ENCODE peak calls at places on chromosomes 12 and 14, in nine cellular contexts. One of them, this sample, is unnamed.
A peak's percentile ranks its signal among the peaks of the same experiment; 100 is the strongest.

GRCh38 chr12:79001404-79001803 is 136.8 kb downstream of the SYT1 start:
- DNase-seq in stomach: no peak
- DNase-seq in aorta: no peak
- DNase-seq in IMR-90: no peak
- DNase-seq in tibial nerve: no peak
- DNase-seq in heart right ventricle: no peak
- DNase-seq in ovary: no peak
- DNase-seq in heart left ventricle: no peak
- DNase-seq in tibial artery: no peak
- DNase-seq in this sample: no peak

GRCh38 chr14:37559386-37559785 is 35.7 kb downstream of the FOXA1 start:
- DNase-seq in stomach: no peak
- DNase-seq in aorta: no peak
- DNase-seq in IMR-90: peak; percentile 23
- DNase-seq in tibial nerve: no peak
- DNase-seq in heart right ventricle: no peak
- DNase-seq in ovary: no peak
- DNase-seq in heart left ventricle: no peak
- DNase-seq in tibial artery: no peak
- DNase-seq in this sample: no peak

GRCh38 chr14:94582199-94582750 is 1.0 kb downstream of the SERPINA5 start:
- DNase-seq in stomach: peak; percentile 46
- DNase-seq in aorta: no peak
- DNase-seq in IMR-90: no peak
- DNase-seq in tibial nerve: no peak
- DNase-seq in heart right ventricle: no peak
- DNase-seq in ovary: peak; percentile 68
- DNase-seq in heart left ventricle: no peak
- DNase-seq in tibial artery: no peak
- DNase-seq in this sample: no peak

GRCh38 chr12:32947203-32947795 is 50.7 kb upstream of the PKP2 start:
- DNase-seq in stomach: no peak
- DNase-seq in aorta: no peak
- DNase-seq in IMR-90: no peak
- DNase-seq in tibial nerve: no peak
- DNase-seq in heart right ventricle: no peak
- DNase-seq in ovary: no peak
- DNase-seq in heart left ventricle: no peak
- DNase-seq in tibial artery: no peak
- DNase-seq in this sample: no peak

GRCh38 chr12:120228291-120229070 is 27.6 kb upstream of the RPLP0 start:
- DNase-seq in stomach: peak; percentile 90
- DNase-seq in aorta: peak; percentile 95
- DNase-seq in IMR-90: peak; percentile 79
- DNase-seq in tibial nerve: peak; percentile 72
- DNase-seq in heart right ventricle: peak; percentile 90
- DNase-seq in ovary: peak; percentile 91
- DNase-seq in heart left ventricle: peak; percentile 93
- DNase-seq in tibial artery: peak; percentile 90
- DNase-seq in this sample: peak; percentile 91

GRCh38 chr12:7017870-7018349 is 366 bp downstream of the LPCAT3 start:
- DNase-seq in stomach: peak; percentile 29
- DNase-seq in aorta: no peak
- DNase-seq in IMR-90: peak; percentile 8
- DNase-seq in tibial nerve: peak; percentile 15
- DNase-seq in heart right ventricle: no peak
- DNase-seq in ovary: no peak
- DNase-seq in heart left ventricle: no peak
- DNase-seq in tibial artery: no peak
- DNase-seq in this sample: peak; percentile 58

GRCh38 chr14:75452900-75453816 is 25.3 kb downstream of the JDP2 start:
- DNase-seq in stomach: no peak
- DNase-seq in aorta: peak; percentile 86
- DNase-seq in IMR-90: peak; percentile 89
- DNase-seq in tibial nerve: peak; percentile 40
- DNase-seq in heart right ventricle: peak; percentile 71
- DNase-seq in ovary: peak; percentile 84
- DNase-seq in heart left ventricle: no peak
- DNase-seq in tibial artery: peak; percentile 92
- DNase-seq in this sample: peak; percentile 73

GRCh38 chr12:117603316-117604113 is 242.1 kb upstream of the NOS1 start:
- DNase-seq in stomach: no peak
- DNase-seq in aorta: no peak
- DNase-seq in IMR-90: no peak
- DNase-seq in tibial nerve: no peak
- DNase-seq in heart right ventricle: no peak
- DNase-seq in ovary: no peak
- DNase-seq in heart left ventricle: no peak
- DNase-seq in tibial artery: no peak
- DNase-seq in this sample: no peak

GRCh38 chr12:53645191-53645590 is 19.0 kb upstream of the ATF7 start:
- DNase-seq in stomach: no peak
- DNase-seq in aorta: no peak
- DNase-seq in IMR-90: peak; percentile 23
- DNase-seq in tibial nerve: no peak
- DNase-seq in heart right ventricle: no peak
- DNase-seq in ovary: no peak
- DNase-seq in heart left ventricle: no peak
- DNase-seq in tibial artery: no peak
- DNase-seq in this sample: no peak

GRCh38 chr12:107684990-107685359 is 624 bp upstream of the PWP1 start:
- DNase-seq in stomach: no peak
- DNase-seq in aorta: no peak
- DNase-seq in IMR-90: peak; percentile 35
- DNase-seq in tibial nerve: no peak
- DNase-seq in heart right ventricle: no peak
- DNase-seq in ovary: no peak
- DNase-seq in heart left ventricle: no peak
- DNase-seq in tibial artery: no peak
- DNase-seq in this sample: no peak

GRCh38 chr12:467591-467990 is 7.9 kb downstream of the B4GALNT3 start:
- DNase-seq in stomach: no peak
- DNase-seq in aorta: no peak
- DNase-seq in IMR-90: no peak
- DNase-seq in tibial nerve: no peak
- DNase-seq in heart right ventricle: no peak
- DNase-seq in ovary: no peak
- DNase-seq in heart left ventricle: no peak
- DNase-seq in tibial artery: no peak
- DNase-seq in this sample: no peak

GRCh38 chr12:102962986-102963385 is 5.5 kb downstream of the ASCL1 start:
- DNase-seq in stomach: no peak
- DNase-seq in aorta: no peak
- DNase-seq in IMR-90: no peak
- DNase-seq in tibial nerve: no peak
- DNase-seq in heart right ventricle: no peak
- DNase-seq in ovary: no peak
- DNase-seq in heart left ventricle: no peak
- DNase-seq in tibial artery: no peak
- DNase-seq in this sample: no peak
- H3K27me3 ChIP-seq in stomach: peaks cover 98% of the 10 kb centered on the region
- H3K27me3 ChIP-seq in aorta: peaks cover 7% of the 10 kb centered on the region
- H3K27me3 ChIP-seq in IMR-90: peaks cover 37% of the 10 kb centered on the region
- H3K27me3 ChIP-seq in tibial nerve: peaks cover 72% of the 10 kb centered on the region
- H3K27me3 ChIP-seq in heart right ventricle: no peaks in the 10 kb centered on the region
- H3K27me3 ChIP-seq in ovary: no peaks in the 10 kb centered on the region
- H3K27me3 ChIP-seq in heart left ventricle: peaks cover 97% of the 10 kb centered on the region
- H3K27me3 ChIP-seq in tibial artery: peaks cover 85% of the 10 kb centered on the region
- H3K27me3 ChIP-seq in this sample: peaks cover 27% of the 10 kb centered on the region

DNA sequence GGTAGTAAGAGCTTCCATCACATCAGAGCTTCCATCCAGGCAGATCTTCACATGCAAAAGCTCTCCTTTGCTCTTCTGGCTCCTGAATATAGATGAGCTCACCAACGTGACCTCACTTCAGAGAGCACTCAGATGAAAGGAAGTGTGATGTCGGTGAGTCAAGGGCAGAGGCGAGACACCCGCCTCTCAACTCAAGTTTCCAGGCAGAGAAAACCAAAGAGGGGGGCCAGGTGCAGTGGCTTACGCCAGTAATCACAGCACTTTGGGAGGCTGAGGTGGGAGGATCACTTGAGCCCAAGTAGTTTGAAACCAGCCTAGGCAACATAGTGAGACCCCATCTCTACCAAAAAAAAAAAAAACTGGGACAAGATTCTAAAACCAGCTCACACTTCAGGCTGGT is 126.9 kb downstream of the DUSP6 start:
- DNase-seq in stomach: no peak
- DNase-seq in aorta: no peak
- DNase-seq in IMR-90: peak; percentile 78
- DNase-seq in tibial nerve: no peak
- DNase-seq in heart right ventricle: no peak
- DNase-seq in ovary: no peak
- DNase-seq in heart left ventricle: no peak
- DNase-seq in tibial artery: no peak
- DNase-seq in this sample: no peak
- H3K4me3 ChIP-seq in stomach: no peak overlapping the region
- H3K4me3 ChIP-seq in aorta: no peak overlapping the region
- H3K4me3 ChIP-seq in IMR-90: no peak overlapping the region
- H3K4me3 ChIP-seq in tibial nerve: no peak overlapping the region
- H3K4me3 ChIP-seq in heart right ventricle: no peak overlapping the region
- H3K4me3 ChIP-seq in ovary: no peak overlapping the region
- H3K4me3 ChIP-seq in heart left ventricle: no peak overlapping the region
- H3K4me3 ChIP-seq in tibial artery: no peak overlapping the region
- H3K4me3 ChIP-seq in this sample: no peak overlapping the region

GRCh38 chr12:124761876-124762275 is 101.8 kb downstream of the SCARB1 start:
- DNase-seq in stomach: no peak
- DNase-seq in aorta: no peak
- DNase-seq in IMR-90: no peak
- DNase-seq in tibial nerve: no peak
- DNase-seq in heart right ventricle: peak; percentile 68
- DNase-seq in ovary: no peak
- DNase-seq in heart left ventricle: no peak
- DNase-seq in tibial artery: no peak
- DNase-seq in this sample: no peak

GRCh38 chr12:124758266-124759200 is 105.1 kb downstream of the SCARB1 start:
- DNase-seq in stomach: no peak
- DNase-seq in aorta: no peak
- DNase-seq in IMR-90: no peak
- DNase-seq in tibial nerve: no peak
- DNase-seq in heart right ventricle: no peak
- DNase-seq in ovary: no peak
- DNase-seq in heart left ventricle: no peak
- DNase-seq in tibial artery: peak; percentile 73
- DNase-seq in this sample: no peak

GRCh38 chr12:124761056-124761455 is 102.6 kb downstream of the SCARB1 start:
- DNase-seq in stomach: no peak
- DNase-seq in aorta: no peak
- DNase-seq in IMR-90: no peak
- DNase-seq in tibial nerve: no peak
- DNase-seq in heart right ventricle: no peak
- DNase-seq in ovary: no peak
- DNase-seq in heart left ventricle: no peak
- DNase-seq in tibial artery: no peak
- DNase-seq in this sample: no peak

GRCh38 chr12:124760548-124760947 is 103.1 kb downstream of the SCARB1 start:
- DNase-seq in stomach: no peak
- DNase-seq in aorta: no peak
- DNase-seq in IMR-90: no peak
- DNase-seq in tibial nerve: no peak
- DNase-seq in heart right ventricle: no peak
- DNase-seq in ovary: no peak
- DNase-seq in heart left ventricle: no peak
- DNase-seq in tibial artery: no peak
- DNase-seq in this sample: no peak

DNA sequence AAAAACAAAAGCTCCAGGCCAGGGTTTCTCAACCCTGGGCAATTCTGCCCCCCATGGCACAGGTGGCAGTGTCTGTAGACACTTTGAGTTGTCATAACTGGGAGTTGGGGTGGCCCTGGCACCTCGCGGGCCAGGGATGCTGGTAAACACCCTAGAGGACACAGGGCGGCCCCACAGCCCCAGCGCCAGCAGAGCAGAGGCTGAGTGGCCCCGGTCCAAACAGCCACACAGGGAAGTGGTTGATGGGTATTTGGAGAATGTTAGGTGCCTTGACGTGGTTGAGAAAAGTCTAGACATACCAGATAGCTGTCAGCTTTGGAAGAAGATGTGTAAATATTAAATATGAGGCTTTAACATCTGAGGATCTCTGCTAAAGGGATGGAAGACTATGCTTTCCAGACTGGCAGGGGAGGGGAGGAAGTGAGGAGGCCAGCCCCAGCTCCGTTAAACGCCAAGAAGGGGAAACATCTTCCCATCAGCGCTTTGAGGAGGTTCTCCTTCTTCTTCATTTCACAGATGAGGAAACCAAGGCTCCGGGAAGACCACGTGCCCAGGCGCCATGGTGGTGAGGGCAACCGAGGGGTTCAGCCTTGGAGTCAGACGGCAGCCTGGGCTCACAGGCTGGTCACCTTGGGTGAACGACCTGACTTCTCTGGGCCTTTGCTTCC is 103.7 kb downstream of the SCARB1 start:
- DNase-seq in stomach: peak; percentile 54
- DNase-seq in aorta: no peak
- DNase-seq in IMR-90: no peak
- DNase-seq in tibial nerve: no peak
- DNase-seq in heart right ventricle: peak; percentile 59
- DNase-seq in ovary: no peak
- DNase-seq in heart left ventricle: no peak
- DNase-seq in tibial artery: no peak
- DNase-seq in this sample: no peak
- H3K4me1 ChIP-seq in stomach: peaks cover 43% of the 10 kb centered on the region
- H3K4me1 ChIP-seq in aorta: no peaks in the 10 kb centered on the region
- H3K4me1 ChIP-seq in IMR-90: peaks cover 11% of the 10 kb centered on the region
- H3K4me1 ChIP-seq in tibial nerve: peaks cover 53% of the 10 kb centered on the region
- H3K4me1 ChIP-seq in heart right ventricle: peaks cover 40% of the 10 kb centered on the region
- H3K4me1 ChIP-seq in ovary: peaks cover 2% of the 10 kb centered on the region
- H3K4me1 ChIP-seq in heart left ventricle: peaks cover 12% of the 10 kb centered on the region
- H3K4me1 ChIP-seq in tibial artery: peaks cover 48% of the 10 kb centered on the region
- H3K4me1 ChIP-seq in this sample: peaks cover 74% of the 10 kb centered on the region

GRCh38 chr12:124007356-124007755 is 34.3 kb downstream of the ZNF664 start:
- DNase-seq in stomach: no peak
- DNase-seq in aorta: no peak
- DNase-seq in IMR-90: no peak
- DNase-seq in tibial nerve: no peak
- DNase-seq in heart right ventricle: no peak
- DNase-seq in ovary: no peak
- DNase-seq in heart left ventricle: no peak
- DNase-seq in tibial artery: no peak
- DNase-seq in this sample: no peak

GRCh38 chr12:124006582-124007170 is 33.7 kb downstream of the ZNF664 start:
- DNase-seq in stomach: no peak
- DNase-seq in aorta: no peak
- DNase-seq in IMR-90: no peak
- DNase-seq in tibial nerve: no peak
- DNase-seq in heart right ventricle: no peak
- DNase-seq in ovary: no peak
- DNase-seq in heart left ventricle: no peak
- DNase-seq in tibial artery: no peak
- DNase-seq in this sample: no peak

GRCh38 chr12:124009781-124010180 is 36.8 kb downstream of the ZNF664 start:
- DNase-seq in stomach: no peak
- DNase-seq in aorta: no peak
- DNase-seq in IMR-90: no peak
- DNase-seq in tibial nerve: no peak
- DNase-seq in heart right ventricle: no peak
- DNase-seq in ovary: no peak
- DNase-seq in heart left ventricle: no peak
- DNase-seq in tibial artery: no peak
- DNase-seq in this sample: no peak

GRCh38 chr12:124007810-124008570 is 35.0 kb downstream of the ZNF664 start:
- DNase-seq in stomach: no peak
- DNase-seq in aorta: no peak
- DNase-seq in IMR-90: peak; percentile 75
- DNase-seq in tibial nerve: no peak
- DNase-seq in heart right ventricle: no peak
- DNase-seq in ovary: no peak
- DNase-seq in heart left ventricle: no peak
- DNase-seq in tibial artery: no peak
- DNase-seq in this sample: no peak

GRCh38 chr12:124008629-124009028 is 35.6 kb downstream of the ZNF664 start:
- DNase-seq in stomach: no peak
- DNase-seq in aorta: no peak
- DNase-seq in IMR-90: no peak
- DNase-seq in tibial nerve: no peak
- DNase-seq in heart right ventricle: no peak
- DNase-seq in ovary: no peak
- DNase-seq in heart left ventricle: no peak
- DNase-seq in tibial artery: no peak
- DNase-seq in this sample: no peak
- H3K27me3 ChIP-seq in stomach: no peaks in the 10 kb centered on the region
- H3K27me3 ChIP-seq in aorta: no peaks in the 10 kb centered on the region
- H3K27me3 ChIP-seq in IMR-90: no peaks in the 10 kb centered on the region
- H3K27me3 ChIP-seq in tibial nerve: no peaks in the 10 kb centered on the region
- H3K27me3 ChIP-seq in heart right ventricle: no peaks in the 10 kb centered on the region
- H3K27me3 ChIP-seq in ovary: no peaks in the 10 kb centered on the region
- H3K27me3 ChIP-seq in heart left ventricle: no peaks in the 10 kb centered on the region
- H3K27me3 ChIP-seq in tibial artery: no peaks in the 10 kb centered on the region
- H3K27me3 ChIP-seq in this sample: no peaks in the 10 kb centered on the region

This sample was measured in right atrium auricular region.